ENCODE peak calls at places on chromosomes 16 and 17, in four cellular contexts. C, N, T and B are unnamed samples.

GRCh38 chr17:58538801-58539410 is 24.5 kb upstream of the MTMR4 start:
- DNase-seq in C (no peak), N (no peak), T (no peak), B (no peak)

GRCh38 chr17:42387221-42387657 is 1.0 kb downstream of the STAT3 start:
- DNase-seq in C (peak; percentile 74), N (no peak), T (no peak), B (no peak)

GRCh38 chr17:78734841-78735641 is 47.0 kb downstream of the CYTH1 start:
- DNase-seq in C (no peak), N (no peak), T (peak; percentile 14), B (no peak)

GRCh38 chr17:4318596-4318995 is 47.9 kb downstream of the UBE2G1 start:
- DNase-seq in C (peak; percentile 51), N (no peak), T (no peak), B (no peak)

GRCh38 chr16:73057369-73058210 is 9.7 kb upstream of the ZFHX3 start:
- DNase-seq in C (no peak), N (no peak), T (peak; percentile 27), B (no peak)

GRCh38 chr17:5237541-5238016 is 2.9 kb upstream of the SCIMP start:
- DNase-seq in C (peak; percentile 50), N (peak; percentile 77), T (peak; percentile 68), B (peak; percentile 93)

GRCh38 chr17:5695480-5695879 is 111.2 kb upstream of the NLRP1 start:
- DNase-seq in C (no peak), N (no peak), T (no peak), B (no peak)

GRCh38 chr17:7897773-7898172 is 9.2 kb downstream of the CHD3 start:
- DNase-seq in C (peak; percentile 77), N (peak; percentile 55), T (no peak), B (no peak)

GRCh38 chr16:8236816-8237215 is 353.5 kb downstream of the TMEM114 start:
- DNase-seq in C (no peak), N (no peak), T (no peak), B (no peak)

GRCh38 chr16:11737678-11738077 is 5.0 kb downstream of the TXNDC11 start:
- DNase-seq in C (no peak), N (no peak), T (no peak), B (no peak)

GRCh38 chr17:79038545-79039135 is 14.7 kb downstream of the C1QTNF1 start:
- DNase-seq in C (peak; percentile 96), N (peak; percentile 74), T (no peak), B (no peak)

GRCh38 chr16:12833939-12834338 is 30.3 kb upstream of the CPPED1 start:
- DNase-seq in C (no peak), N (peak; percentile 54), T (no peak), B (no peak)

GRCh38 chr17:38559880-38560230 is 45.9 kb downstream of the SRCIN1 start:
- DNase-seq in C (no peak), N (no peak), T (no peak), B (no peak)

GRCh38 chr17:16415031-16415924 is at the start of gene TRPV2:
- DNase-seq in C (no peak), N (peak; percentile 55), T (peak; percentile 69), B (peak; percentile 60)

GRCh38 chr17:17414316-17414937 is 62.4 kb upstream of the MED9 start:
- DNase-seq in C (peak; percentile 80), N (no peak), T (no peak), B (no peak)

GRCh38 chr16:31477220-31478216 is 5.4 kb upstream of the SLC5A2 start:
- DNase-seq in C (no peak), N (no peak), T (peak; percentile 90), B (no peak)

GRCh38 chr17:59372138-59372751 is 40.8 kb downstream of the YPEL2 start:
- DNase-seq in C (peak; percentile 54), N (no peak), T (no peak), B (peak; percentile 79)

GRCh38 chr17:79620207-79621038 is 9.6 kb upstream of the RBFOX3 start:
- DNase-seq in C (no peak), N (no peak), T (no peak), B (no peak)

GRCh38 chr17:62653002-62653830 is 25.7 kb downstream of the MRC2 start:
- DNase-seq in C (peak; percentile 31), N (peak; percentile 94), T (peak; percentile 88), B (peak; percentile 64)

GRCh38 chr17:42918902-42919521 is 18.4 kb downstream of the G6PC1 start:
- DNase-seq in C (no peak), N (no peak), T (no peak), B (no peak)

GRCh38 chr16:72241930-72242329 is 70.0 kb upstream of the PMFBP1 start:
- DNase-seq in C (peak; percentile 55), N (peak; percentile 35), T (peak; percentile 32), B (no peak)

GRCh38 chr17:60169921-60170817 is 20.4 kb downstream of the CA4 start:
- DNase-seq in C (peak; percentile 41), N (no peak), T (no peak), B (no peak)

GRCh38 chr16:4734730-4735575 is 616 bp downstream of the DNAAF8 start:
- DNase-seq in C (peak; percentile 70), N (peak; percentile 81), T (peak; percentile 93), B (no peak)
- TF ChIP-seq ELK1 in C (no peak), N (no peak), T (no peak), B (no peak)

GRCh38 chr16:5032748-5033167 is 977 bp downstream of the NAGPA start:
- DNase-seq in C (no peak), N (no peak), T (no peak), B (no peak)
- TF ChIP-seq ELK1 in C (no peak), N (no peak), T (no peak), B (no peak)

DNA sequence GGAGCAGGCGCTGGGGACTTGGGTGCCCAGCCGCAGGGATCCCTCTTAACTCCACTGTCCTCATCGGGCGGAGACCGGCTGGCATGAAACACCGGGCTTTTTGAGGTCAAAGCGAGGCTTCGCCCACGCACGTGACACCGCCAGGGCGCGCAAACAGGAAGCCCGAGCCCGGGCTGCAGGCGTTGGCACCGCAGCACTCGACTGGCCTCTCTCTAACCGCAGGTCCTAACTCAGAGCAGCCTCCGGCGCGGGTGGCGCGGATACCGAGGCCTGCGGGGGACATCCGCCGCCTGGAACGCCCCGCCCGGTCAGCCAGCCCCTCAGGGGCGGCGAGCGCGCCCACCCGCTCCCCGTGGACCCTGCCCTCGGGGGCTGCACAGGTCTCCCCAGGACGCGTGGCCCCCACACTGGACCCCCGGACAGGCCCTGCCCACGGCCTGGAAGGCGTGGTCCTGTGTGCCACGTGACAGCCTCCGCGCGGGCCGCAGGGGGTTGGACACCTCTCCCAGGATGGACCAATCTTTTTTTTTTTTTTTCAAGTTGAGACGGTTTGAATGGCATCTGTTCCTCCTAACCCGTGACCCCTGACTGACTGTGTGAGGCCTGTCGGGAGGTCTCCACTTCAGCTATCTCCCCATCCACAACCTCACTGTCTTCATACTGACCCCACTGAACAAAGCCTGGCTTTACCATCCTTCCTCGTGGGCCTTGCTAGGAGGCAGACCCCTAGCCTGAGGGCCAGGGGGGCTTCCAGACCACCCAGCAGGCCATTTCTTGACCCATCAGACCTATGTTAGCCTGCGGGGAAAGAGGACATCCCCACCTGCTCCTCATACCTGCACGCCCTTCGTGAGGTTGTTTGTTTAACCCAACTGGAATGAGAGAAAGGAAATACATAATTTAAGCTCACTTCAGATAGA is 8.4 kb upstream of the SLC47A2 start:
- DNase-seq in C (no peak), N (no peak), T (no peak), B (no peak)
- TF ChIP-seq ELK1 in C (no peak), N (no peak), T (no peak), B (no peak)

GRCh38 chr16:81254919-81255526 is 16.5 kb downstream of the BCO1 start:
- DNase-seq in C (no peak), N (no peak), T (no peak), B (no peak)

GRCh38 chr16:81253141-81253540 is 14.7 kb downstream of the BCO1 start:
- DNase-seq in C (no peak), N (no peak), T (no peak), B (no peak)

DNA sequence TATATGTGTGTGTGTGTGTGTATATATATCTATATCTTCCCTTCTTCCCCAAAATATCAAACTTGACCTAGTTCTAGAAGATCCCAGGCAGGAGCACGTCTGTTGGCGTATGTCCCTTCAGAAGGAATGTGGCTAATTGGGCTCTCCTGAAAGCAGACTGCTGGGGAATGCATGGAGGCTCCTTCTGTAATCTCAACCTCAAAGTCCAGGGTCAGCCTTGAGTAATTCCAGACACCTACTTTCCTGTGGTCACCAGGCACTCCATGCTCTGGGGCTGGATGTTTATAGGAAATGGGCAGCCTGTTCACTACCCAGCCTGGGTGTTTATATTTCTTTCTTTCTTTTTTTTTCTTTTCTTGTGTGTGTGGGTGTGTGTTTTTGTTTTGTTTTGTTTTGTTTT is 13.4 kb downstream of the BCO1 start:
- DNase-seq in C (peak; percentile 20), N (no peak), T (no peak), B (no peak)
- TF ChIP-seq ELK1 in C (no peak), N (no peak), T (no peak), B (no peak)

DNA sequence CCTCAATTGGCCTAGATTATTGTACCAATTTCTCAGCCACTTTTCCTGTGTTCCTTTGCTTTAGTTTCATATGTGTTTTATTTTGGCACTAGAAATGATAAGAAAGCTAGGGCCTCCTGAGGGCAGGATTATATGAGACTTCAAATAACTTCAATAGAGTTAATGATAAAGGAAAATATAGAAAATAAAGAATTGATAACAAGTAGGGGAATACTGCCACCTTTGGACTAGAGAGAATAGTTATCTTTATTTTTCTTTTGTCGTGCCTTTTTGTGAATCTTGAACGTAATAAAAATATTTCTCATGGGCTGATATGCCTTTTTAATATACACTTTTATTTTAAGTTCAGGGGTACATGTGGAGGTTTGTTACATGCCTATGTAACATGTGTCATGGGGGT is 29.3 kb upstream of the RBL2 start:
- DNase-seq in C (no peak), N (no peak), T (no peak), B (no peak)
- TF ChIP-seq ELK1 in C (no peak), N (no peak), T (no peak), B (no peak)

GRCh38 chr16:15031596-15031995 is 24.3 kb downstream of the NTAN1 start:
- DNase-seq in C (no peak), N (no peak), T (no peak), B (no peak)
- TF ChIP-seq ELK1 in C (no peak), N (no peak), T (no peak), B (no peak)

DNA sequence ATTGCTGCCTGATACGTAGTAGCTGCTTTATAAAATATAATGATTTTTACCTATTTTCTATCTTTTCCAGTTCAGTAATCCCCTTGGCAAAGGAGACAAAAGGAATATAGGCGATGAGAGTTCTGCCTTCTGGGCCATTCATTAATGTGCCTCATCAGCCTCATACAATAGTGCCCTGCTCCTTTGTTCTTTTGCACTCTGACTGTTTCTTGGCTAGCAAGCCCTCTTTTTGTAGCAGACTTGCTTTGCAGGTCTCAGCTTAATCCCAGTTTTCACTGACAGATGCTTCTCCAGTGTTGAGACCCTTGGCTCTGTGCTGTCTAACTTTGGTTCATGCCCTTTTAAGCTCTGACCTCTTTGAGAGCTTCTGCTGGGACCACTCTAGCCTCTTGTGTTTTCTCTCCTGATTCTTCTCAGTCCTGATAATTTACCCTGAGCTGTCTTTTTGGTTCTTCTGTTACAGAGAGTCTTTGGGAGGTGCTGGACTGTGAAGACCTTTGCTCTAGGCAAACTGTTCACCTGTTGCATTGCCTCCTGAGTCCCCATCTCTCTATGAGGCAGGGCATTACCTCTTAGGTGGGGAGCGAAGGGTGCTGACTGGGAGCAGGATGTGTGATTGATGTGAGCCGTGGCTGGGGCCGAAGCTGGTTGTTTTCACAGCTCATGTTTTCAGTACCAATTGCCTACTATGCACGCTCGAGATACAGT is 10.6 kb downstream of the HSD17B2 start:
- DNase-seq in C (no peak), N (no peak), T (no peak), B (no peak)
- TF ChIP-seq ELK1 in C (no peak), N (no peak), T (no peak), B (no peak)